ENCODE peak calls at places on chromosomes 11 and 22, in seven cellular contexts. One of them, this sample, is unnamed.

GRCh38 chr11:130827697-130828377 is 88.4 kb downstream of the SNX19 start:
- DNase-seq in activated T-helper 1 cell treated with anti-CD3 and anti-CD28 coated beads, Interleukin-12 subunit alpha, Interleukin-12 subunit beta, Interleukin-2, Interleukin-4 antibody, amounts not matched to agents 30 ng/mL and 10 ng/mL and 1 ng/mL, durations not matched to agents 14 hours and 24 hours and 36 hours: no peak
- DNase-seq in ureter: no peak
- DNase-seq in fibroblast of mammary gland: peak
- DNase-seq in neural crest cell: peak
- DNase-seq in NCI-H1930: no peak
- DNase-seq in Calu3: peak
- DNase-seq in this sample: no peak

GRCh38 chr11:121890377-121890776 is 225.6 kb downstream of the BLID start:
- DNase-seq in fibroblast of mammary gland: peak
- DNase-seq in ureter: no peak
- DNase-seq in NCI-H1930: no peak
- DNase-seq in Calu3: no peak
- DNase-seq in neural crest cell: no peak
- DNase-seq in activated T-helper 1 cell treated with anti-CD3 and anti-CD28 coated beads, Interleukin-12 subunit alpha, Interleukin-12 subunit beta, Interleukin-2, Interleukin-4 antibody, amounts not matched to agents 30 ng/mL and 10 ng/mL and 1 ng/mL, durations not matched to agents 14 hours and 24 hours and 36 hours: no peak
- DNase-seq in this sample: no peak

GRCh38 chr11:87428266-87428665 is 390.5 kb downstream of the TMEM135 start:
- DNase-seq in Calu3: no peak
- DNase-seq in neural crest cell: no peak
- DNase-seq in NCI-H1930: no peak
- DNase-seq in fibroblast of mammary gland: peak
- DNase-seq in activated T-helper 1 cell treated with anti-CD3 and anti-CD28 coated beads, Interleukin-12 subunit alpha, Interleukin-12 subunit beta, Interleukin-2, Interleukin-4 antibody, amounts not matched to agents 30 ng/mL and 10 ng/mL and 1 ng/mL, durations not matched to agents 14 hours and 24 hours and 36 hours: no peak
- DNase-seq in ureter: no peak
- DNase-seq in this sample: no peak

GRCh38 chr11:10514713-10515112 is 26.3 kb downstream of the RNF141 start:
- DNase-seq in fibroblast of mammary gland: peak
- DNase-seq in NCI-H1930: no peak
- DNase-seq in Calu3: no peak
- DNase-seq in neural crest cell: no peak
- DNase-seq in activated T-helper 1 cell treated with anti-CD3 and anti-CD28 coated beads, Interleukin-12 subunit alpha, Interleukin-12 subunit beta, Interleukin-2, Interleukin-4 antibody, amounts not matched to agents 30 ng/mL and 10 ng/mL and 1 ng/mL, durations not matched to agents 14 hours and 24 hours and 36 hours: no peak
- DNase-seq in ureter: no peak
- DNase-seq in this sample: no peak

GRCh38 chr11:122775675-122776271 is 62.5 kb upstream of the CRTAM start:
- DNase-seq in ureter: no peak
- DNase-seq in neural crest cell: no peak
- DNase-seq in fibroblast of mammary gland: no peak
- DNase-seq in NCI-H1930: no peak
- DNase-seq in activated T-helper 1 cell treated with anti-CD3 and anti-CD28 coated beads, Interleukin-12 subunit alpha, Interleukin-12 subunit beta, Interleukin-2, Interleukin-4 antibody, amounts not matched to agents 30 ng/mL and 10 ng/mL and 1 ng/mL, durations not matched to agents 14 hours and 24 hours and 36 hours: no peak
- DNase-seq in Calu3: no peak
- DNase-seq in this sample: no peak

GRCh38 chr22:27438271-27438980 is 363.1 kb downstream of the MN1 start:
- DNase-seq in ureter: peak
- DNase-seq in Calu3: peak
- DNase-seq in activated T-helper 1 cell treated with anti-CD3 and anti-CD28 coated beads, Interleukin-12 subunit alpha, Interleukin-12 subunit beta, Interleukin-2, Interleukin-4 antibody, amounts not matched to agents 30 ng/mL and 10 ng/mL and 1 ng/mL, durations not matched to agents 14 hours and 24 hours and 36 hours: no peak
- DNase-seq in neural crest cell: no peak
- DNase-seq in fibroblast of mammary gland: no peak
- DNase-seq in NCI-H1930: no peak
- DNase-seq in this sample: no peak

GRCh38 chr22:49718396-49718795 is 109.3 kb downstream of the BRD1 start:
- DNase-seq in ureter: no peak
- DNase-seq in NCI-H1930: no peak
- DNase-seq in Calu3: no peak
- DNase-seq in fibroblast of mammary gland: no peak
- DNase-seq in neural crest cell: no peak
- DNase-seq in activated T-helper 1 cell treated with anti-CD3 and anti-CD28 coated beads, Interleukin-12 subunit alpha, Interleukin-12 subunit beta, Interleukin-2, Interleukin-4 antibody, amounts not matched to agents 30 ng/mL and 10 ng/mL and 1 ng/mL, durations not matched to agents 14 hours and 24 hours and 36 hours: no peak
- DNase-seq in this sample: peak

GRCh38 chr11:87076874-87077429 is 39.2 kb downstream of the TMEM135 start:
- DNase-seq in ureter: no peak
- DNase-seq in Calu3: no peak
- DNase-seq in fibroblast of mammary gland: no peak
- DNase-seq in NCI-H1930: no peak
- DNase-seq in activated T-helper 1 cell treated with anti-CD3 and anti-CD28 coated beads, Interleukin-12 subunit alpha, Interleukin-12 subunit beta, Interleukin-2, Interleukin-4 antibody, amounts not matched to agents 30 ng/mL and 10 ng/mL and 1 ng/mL, durations not matched to agents 14 hours and 24 hours and 36 hours: no peak
- DNase-seq in neural crest cell: no peak
- DNase-seq in this sample: no peak

GRCh38 chr22:30235687-30236170 is 10.8 kb downstream of the LIF start:
- DNase-seq in NCI-H1930: no peak
- DNase-seq in activated T-helper 1 cell treated with anti-CD3 and anti-CD28 coated beads, Interleukin-12 subunit alpha, Interleukin-12 subunit beta, Interleukin-2, Interleukin-4 antibody, amounts not matched to agents 30 ng/mL and 10 ng/mL and 1 ng/mL, durations not matched to agents 14 hours and 24 hours and 36 hours: no peak
- DNase-seq in Calu3: peak
- DNase-seq in fibroblast of mammary gland: no peak
- DNase-seq in neural crest cell: no peak
- DNase-seq in ureter: no peak
- DNase-seq in this sample: no peak

GRCh38 chr11:105045897-105046296 is 762 bp upstream of the CARD16 start:
- DNase-seq in neural crest cell: no peak
- DNase-seq in Calu3: no peak
- DNase-seq in NCI-H1930: no peak
- DNase-seq in activated T-helper 1 cell treated with anti-CD3 and anti-CD28 coated beads, Interleukin-12 subunit alpha, Interleukin-12 subunit beta, Interleukin-2, Interleukin-4 antibody, amounts not matched to agents 30 ng/mL and 10 ng/mL and 1 ng/mL, durations not matched to agents 14 hours and 24 hours and 36 hours: no peak
- DNase-seq in fibroblast of mammary gland: peak
- DNase-seq in ureter: no peak
- DNase-seq in this sample: no peak

GRCh38 chr22:32991353-32992115 is 66.6 kb downstream of the SYN3 start:
- DNase-seq in Calu3: no peak
- DNase-seq in ureter: peak
- DNase-seq in NCI-H1930: no peak
- DNase-seq in neural crest cell: no peak
- DNase-seq in fibroblast of mammary gland: peak
- DNase-seq in activated T-helper 1 cell treated with anti-CD3 and anti-CD28 coated beads, Interleukin-12 subunit alpha, Interleukin-12 subunit beta, Interleukin-2, Interleukin-4 antibody, amounts not matched to agents 30 ng/mL and 10 ng/mL and 1 ng/mL, durations not matched to agents 14 hours and 24 hours and 36 hours: no peak
- DNase-seq in this sample: no peak

GRCh38 chr11:101428918-101429317 is 154.9 kb downstream of the TRPC6 start:
- DNase-seq in neural crest cell: no peak
- DNase-seq in fibroblast of mammary gland: peak
- DNase-seq in NCI-H1930: no peak
- DNase-seq in ureter: no peak
- DNase-seq in activated T-helper 1 cell treated with anti-CD3 and anti-CD28 coated beads, Interleukin-12 subunit alpha, Interleukin-12 subunit beta, Interleukin-2, Interleukin-4 antibody, amounts not matched to agents 30 ng/mL and 10 ng/mL and 1 ng/mL, durations not matched to agents 14 hours and 24 hours and 36 hours: no peak
- DNase-seq in Calu3: peak
- DNase-seq in this sample: no peak

GRCh38 chr22:40875111-40875510 is 13.2 kb upstream of the DNAJB7 start:
- DNase-seq in fibroblast of mammary gland: no peak
- DNase-seq in ureter: no peak
- DNase-seq in neural crest cell: no peak
- DNase-seq in Calu3: no peak
- DNase-seq in activated T-helper 1 cell treated with anti-CD3 and anti-CD28 coated beads, Interleukin-12 subunit alpha, Interleukin-12 subunit beta, Interleukin-2, Interleukin-4 antibody, amounts not matched to agents 30 ng/mL and 10 ng/mL and 1 ng/mL, durations not matched to agents 14 hours and 24 hours and 36 hours: no peak
- DNase-seq in NCI-H1930: no peak
- DNase-seq in this sample: no peak

GRCh38 chr22:20783300-20783673 is 9.4 kb downstream of the SERPIND1 start:
- DNase-seq in activated T-helper 1 cell treated with anti-CD3 and anti-CD28 coated beads, Interleukin-12 subunit alpha, Interleukin-12 subunit beta, Interleukin-2, Interleukin-4 antibody, amounts not matched to agents 30 ng/mL and 10 ng/mL and 1 ng/mL, durations not matched to agents 14 hours and 24 hours and 36 hours: no peak
- DNase-seq in neural crest cell: no peak
- DNase-seq in ureter: no peak
- DNase-seq in fibroblast of mammary gland: no peak
- DNase-seq in NCI-H1930: no peak
- DNase-seq in Calu3: no peak
- DNase-seq in this sample: no peak

GRCh38 chr11:131458421-131458820 is 88.0 kb downstream of the NTM start:
- DNase-seq in fibroblast of mammary gland: no peak
- DNase-seq in NCI-H1930: no peak
- DNase-seq in activated T-helper 1 cell treated with anti-CD3 and anti-CD28 coated beads, Interleukin-12 subunit alpha, Interleukin-12 subunit beta, Interleukin-2, Interleukin-4 antibody, amounts not matched to agents 30 ng/mL and 10 ng/mL and 1 ng/mL, durations not matched to agents 14 hours and 24 hours and 36 hours: no peak
- DNase-seq in Calu3: no peak
- DNase-seq in neural crest cell: no peak
- DNase-seq in ureter: no peak
- DNase-seq in this sample: no peak

GRCh38 chr22:44382461-44383038 is 69.8 kb upstream of the SHISAL1 start:
- DNase-seq in Calu3: no peak
- DNase-seq in ureter: no peak
- DNase-seq in neural crest cell: no peak
- DNase-seq in NCI-H1930: no peak
- DNase-seq in activated T-helper 1 cell treated with anti-CD3 and anti-CD28 coated beads, Interleukin-12 subunit alpha, Interleukin-12 subunit beta, Interleukin-2, Interleukin-4 antibody, amounts not matched to agents 30 ng/mL and 10 ng/mL and 1 ng/mL, durations not matched to agents 14 hours and 24 hours and 36 hours: no peak
- DNase-seq in fibroblast of mammary gland: no peak
- DNase-seq in this sample: no peak

GRCh38 chr11:16986434-16987204 is 27.6 kb downstream of the PLEKHA7 start:
- DNase-seq in NCI-H1930: no peak
- DNase-seq in ureter: peak
- DNase-seq in Calu3: peak
- DNase-seq in activated T-helper 1 cell treated with anti-CD3 and anti-CD28 coated beads, Interleukin-12 subunit alpha, Interleukin-12 subunit beta, Interleukin-2, Interleukin-4 antibody, amounts not matched to agents 30 ng/mL and 10 ng/mL and 1 ng/mL, durations not matched to agents 14 hours and 24 hours and 36 hours: peak
- DNase-seq in fibroblast of mammary gland: no peak
- DNase-seq in neural crest cell: no peak
- DNase-seq in this sample: no peak

GRCh38 chr11:22774716-22775115 is 54.9 kb downstream of the SVIP start:
- DNase-seq in fibroblast of mammary gland: no peak
- DNase-seq in NCI-H1930: no peak
- DNase-seq in Calu3: no peak
- DNase-seq in neural crest cell: no peak
- DNase-seq in ureter: no peak
- DNase-seq in activated T-helper 1 cell treated with anti-CD3 and anti-CD28 coated beads, Interleukin-12 subunit alpha, Interleukin-12 subunit beta, Interleukin-2, Interleukin-4 antibody, amounts not matched to agents 30 ng/mL and 10 ng/mL and 1 ng/mL, durations not matched to agents 14 hours and 24 hours and 36 hours: no peak
- DNase-seq in this sample: no peak

GRCh38 chr11:65431452-65432132 is 9.0 kb downstream of the NEAT1 start:
- DNase-seq in activated T-helper 1 cell treated with anti-CD3 and anti-CD28 coated beads, Interleukin-12 subunit alpha, Interleukin-12 subunit beta, Interleukin-2, Interleukin-4 antibody, amounts not matched to agents 30 ng/mL and 10 ng/mL and 1 ng/mL, durations not matched to agents 14 hours and 24 hours and 36 hours: peak
- DNase-seq in ureter: no peak
- DNase-seq in NCI-H1930: no peak
- DNase-seq in fibroblast of mammary gland: peak
- DNase-seq in Calu3: no peak
- DNase-seq in neural crest cell: no peak
- DNase-seq in this sample: no peak

GRCh38 chr11:8229299-8230177 is 34.1 kb downstream of the LMO1 start:
- DNase-seq in ureter: no peak
- DNase-seq in neural crest cell: no peak
- DNase-seq in activated T-helper 1 cell treated with anti-CD3 and anti-CD28 coated beads, Interleukin-12 subunit alpha, Interleukin-12 subunit beta, Interleukin-2, Interleukin-4 antibody, amounts not matched to agents 30 ng/mL and 10 ng/mL and 1 ng/mL, durations not matched to agents 14 hours and 24 hours and 36 hours: no peak
- DNase-seq in fibroblast of mammary gland: peak
- DNase-seq in NCI-H1930: no peak
- DNase-seq in Calu3: no peak
- DNase-seq in this sample: no peak

GRCh38 chr11:127470485-127470884 is 469.9 kb upstream of the KIRREL3 start:
- DNase-seq in neural crest cell: peak
- DNase-seq in activated T-helper 1 cell treated with anti-CD3 and anti-CD28 coated beads, Interleukin-12 subunit alpha, Interleukin-12 subunit beta, Interleukin-2, Interleukin-4 antibody, amounts not matched to agents 30 ng/mL and 10 ng/mL and 1 ng/mL, durations not matched to agents 14 hours and 24 hours and 36 hours: no peak
- DNase-seq in NCI-H1930: no peak
- DNase-seq in ureter: no peak
- DNase-seq in Calu3: peak
- DNase-seq in fibroblast of mammary gland: no peak
- DNase-seq in this sample: no peak

GRCh38 chr11:112465433-112466024 is 204.9 kb upstream of the PLET1 start:
- DNase-seq in NCI-H1930: no peak
- DNase-seq in ureter: no peak
- DNase-seq in fibroblast of mammary gland: no peak
- DNase-seq in activated T-helper 1 cell treated with anti-CD3 and anti-CD28 coated beads, Interleukin-12 subunit alpha, Interleukin-12 subunit beta, Interleukin-2, Interleukin-4 antibody, amounts not matched to agents 30 ng/mL and 10 ng/mL and 1 ng/mL, durations not matched to agents 14 hours and 24 hours and 36 hours: no peak
- DNase-seq in neural crest cell: no peak
- DNase-seq in Calu3: no peak
- DNase-seq in this sample: no peak

GRCh38 chr11:17682848-17683247 is 36.5 kb upstream of the MYOD1 start:
- DNase-seq in Calu3: no peak
- DNase-seq in activated T-helper 1 cell treated with anti-CD3 and anti-CD28 coated beads, Interleukin-12 subunit alpha, Interleukin-12 subunit beta, Interleukin-2, Interleukin-4 antibody, amounts not matched to agents 30 ng/mL and 10 ng/mL and 1 ng/mL, durations not matched to agents 14 hours and 24 hours and 36 hours: no peak
- DNase-seq in neural crest cell: no peak
- DNase-seq in ureter: no peak
- DNase-seq in fibroblast of mammary gland: no peak
- DNase-seq in NCI-H1930: no peak
- DNase-seq in this sample: no peak

GRCh38 chr11:6327806-6328205 is 7.5 kb upstream of the CAVIN3 start:
- DNase-seq in NCI-H1930: no peak
- DNase-seq in ureter: no peak
- DNase-seq in neural crest cell: no peak
- DNase-seq in Calu3: no peak
- DNase-seq in activated T-helper 1 cell treated with anti-CD3 and anti-CD28 coated beads, Interleukin-12 subunit alpha, Interleukin-12 subunit beta, Interleukin-2, Interleukin-4 antibody, amounts not matched to agents 30 ng/mL and 10 ng/mL and 1 ng/mL, durations not matched to agents 14 hours and 24 hours and 36 hours: no peak
- DNase-seq in fibroblast of mammary gland: no peak
- DNase-seq in this sample: no peak

GRCh38 chr22:38017272-38017920 is 33.0 kb upstream of the SOX10 start:
- DNase-seq in NCI-H1930: no peak
- DNase-seq in ureter: peak
- DNase-seq in neural crest cell: no peak
- DNase-seq in activated T-helper 1 cell treated with anti-CD3 and anti-CD28 coated beads, Interleukin-12 subunit alpha, Interleukin-12 subunit beta, Interleukin-2, Interleukin-4 antibody, amounts not matched to agents 30 ng/mL and 10 ng/mL and 1 ng/mL, durations not matched to agents 14 hours and 24 hours and 36 hours: no peak
- DNase-seq in Calu3: peak
- DNase-seq in fibroblast of mammary gland: peak
- DNase-seq in this sample: no peak

GRCh38 chr11:32396991-32397390 is 38.3 kb downstream of the WT1 start:
- DNase-seq in NCI-H1930: no peak
- DNase-seq in activated T-helper 1 cell treated with anti-CD3 and anti-CD28 coated beads, Interleukin-12 subunit alpha, Interleukin-12 subunit beta, Interleukin-2, Interleukin-4 antibody, amounts not matched to agents 30 ng/mL and 10 ng/mL and 1 ng/mL, durations not matched to agents 14 hours and 24 hours and 36 hours: no peak
- DNase-seq in ureter: no peak
- DNase-seq in Calu3: no peak
- DNase-seq in neural crest cell: no peak
- DNase-seq in fibroblast of mammary gland: no peak
- DNase-seq in this sample: no peak

GRCh38 chr11:106461839-106462545 is 384.5 kb downstream of the AASDHPPT start:
- DNase-seq in neural crest cell: no peak
- DNase-seq in Calu3: no peak
- DNase-seq in activated T-helper 1 cell treated with anti-CD3 and anti-CD28 coated beads, Interleukin-12 subunit alpha, Interleukin-12 subunit beta, Interleukin-2, Interleukin-4 antibody, amounts not matched to agents 30 ng/mL and 10 ng/mL and 1 ng/mL, durations not matched to agents 14 hours and 24 hours and 36 hours: no peak
- DNase-seq in NCI-H1930: no peak
- DNase-seq in ureter: no peak
- DNase-seq in fibroblast of mammary gland: no peak
- DNase-seq in this sample: no peak

GRCh38 chr11:12696911-12697581 is 22.8 kb downstream of the TEAD1 start:
- DNase-seq in neural crest cell: no peak
- DNase-seq in NCI-H1930: no peak
- DNase-seq in activated T-helper 1 cell treated with anti-CD3 and anti-CD28 coated beads, Interleukin-12 subunit alpha, Interleukin-12 subunit beta, Interleukin-2, Interleukin-4 antibody, amounts not matched to agents 30 ng/mL and 10 ng/mL and 1 ng/mL, durations not matched to agents 14 hours and 24 hours and 36 hours: no peak
- DNase-seq in ureter: no peak
- DNase-seq in Calu3: no peak
- DNase-seq in fibroblast of mammary gland: no peak
- DNase-seq in this sample: no peak

GRCh38 chr11:129610125-129610524 is 205.5 kb upstream of the TMEM45B start:
- DNase-seq in fibroblast of mammary gland: no peak
- DNase-seq in NCI-H1930: no peak
- DNase-seq in neural crest cell: no peak
- DNase-seq in activated T-helper 1 cell treated with anti-CD3 and anti-CD28 coated beads, Interleukin-12 subunit alpha, Interleukin-12 subunit beta, Interleukin-2, Interleukin-4 antibody, amounts not matched to agents 30 ng/mL and 10 ng/mL and 1 ng/mL, durations not matched to agents 14 hours and 24 hours and 36 hours: no peak
- DNase-seq in ureter: no peak
- DNase-seq in Calu3: no peak
- DNase-seq in this sample: no peak

GRCh38 chr11:88508808-88509581 is 171.5 kb upstream of the CTSC start:
- DNase-seq in ureter: no peak
- DNase-seq in activated T-helper 1 cell treated with anti-CD3 and anti-CD28 coated beads, Interleukin-12 subunit alpha, Interleukin-12 subunit beta, Interleukin-2, Interleukin-4 antibody, amounts not matched to agents 30 ng/mL and 10 ng/mL and 1 ng/mL, durations not matched to agents 14 hours and 24 hours and 36 hours: no peak
- DNase-seq in fibroblast of mammary gland: peak
- DNase-seq in neural crest cell: peak
- DNase-seq in Calu3: peak
- DNase-seq in NCI-H1930: peak
- DNase-seq in this sample: no peak